ENCODE peak calls at places on chromosomes 16 and 17, in five cellular contexts. X is HCT116, W is HepG2, Y is H1, B is K562. J is an unnamed sample.

GRCh38 chr17:15106540-15106939 is 158.6 kb downstream of the PMP22 start:
- DNase-seq in B (peak; percentile 11), Y (no peak), X (peak; percentile 22), W (no peak), J (no peak)

GRCh38 chr16:12229759-12230594 is 253.4 kb downstream of the SNX29 start:
- DNase-seq in B (no peak), Y (no peak), X (no peak), W (peak; percentile 46), J (peak; percentile 51)

GRCh38 chr16:10126686-10127085 is 55.5 kb downstream of the GRIN2A start:
- DNase-seq in X (no peak), W (no peak), Y (no peak), B (no peak), J (no peak)

GRCh38 chr16:70770968-70771552 is 29.9 kb downstream of the VAC14 start:
- DNase-seq in B (peak; percentile 84), Y (no peak), W (peak; percentile 55), X (peak; percentile 32), J (peak; percentile 54)

GRCh38 chr16:51404386-51404785 is 253.3 kb upstream of the SALL1 start:
- DNase-seq in W (no peak), Y (no peak), B (no peak), X (no peak), J (no peak)

GRCh38 chr16:77919761-77920415 is 102.5 kb upstream of the CLEC3A start:
- DNase-seq in W (no peak), B (no peak), Y (no peak), X (no peak), J (no peak)

GRCh38 chr16:81864646-81865382 is 85.7 kb downstream of the PLCG2 start:
- DNase-seq in X (no peak), Y (no peak), W (no peak), B (no peak), J (no peak)

GRCh38 chr16:10558746-10559641 is 21.4 kb downstream of the EMP2 start:
- DNase-seq in W (no peak), B (no peak), Y (no peak), X (no peak), J (peak; percentile 78)

GRCh38 chr17:82449136-82449882 is 1.2 kb downstream of the CYBC1 start:
- DNase-seq in Y (no peak), B (no peak), X (no peak), W (no peak), J (no peak)

GRCh38 chr16:24208710-24209109 is 47.4 kb upstream of the CACNG3 start:
- DNase-seq in X (no peak), Y (no peak), W (no peak), B (no peak), J (no peak)

GRCh38 chr16:68529931-68530667 is 9.0 kb upstream of the ZFP90 start:
- DNase-seq in Y (peak; percentile 83), B (peak; percentile 68), W (peak; percentile 82), X (peak; percentile 41), J (peak; percentile 93)

GRCh38 chr16:84768798-84769177 is 51.0 kb upstream of the CRISPLD2 start:
- DNase-seq in X (no peak), B (no peak), Y (no peak), W (no peak), J (no peak)

GRCh38 chr16:67406111-67406593 is 10.1 kb downstream of the ZDHHC1 start:
- DNase-seq in B (no peak), Y (no peak), X (no peak), W (no peak), J (no peak)

GRCh38 chr17:39769974-39770587 is 32.3 kb downstream of the GRB7 start:
- DNase-seq in X (peak; percentile 63), Y (no peak), W (peak; percentile 55), B (no peak), J (peak; percentile 83)

GRCh38 chr17:77210331-77210730 is 69.6 kb downstream of the SEC14L1 start:
- DNase-seq in W (no peak), Y (no peak), X (no peak), B (no peak), J (no peak)

GRCh38 chr17:82244413-82245140 is 15.7 kb downstream of the SLC16A3 start:
- DNase-seq in Y (no peak), X (no peak), W (no peak), B (no peak), J (peak; percentile 74)

GRCh38 chr16:87305505-87306391 is 11.4 kb downstream of the C16orf95 start:
- DNase-seq in Y (no peak), B (peak; percentile 85), X (no peak), W (no peak), J (no peak)

GRCh38 chr17:15171433-15172047 is 93.6 kb downstream of the PMP22 start:
- DNase-seq in W (peak; percentile 37), B (peak; percentile 64), X (peak; percentile 47), Y (peak; percentile 44), J (peak; percentile 68)

GRCh38 chr17:27284811-27285415 is 9.0 kb upstream of the WSB1 start:
- DNase-seq in W (no peak), Y (no peak), B (no peak), X (no peak), J (no peak)

GRCh38 chr17:6713130-6713917 is at the start of gene SLC13A5:
- DNase-seq in X (no peak), B (peak; percentile 22), W (peak; percentile 87), Y (peak; percentile 38), J (no peak)

GRCh38 chr16:50067290-50067853 is 1.6 kb downstream of the HEATR3 start:
- DNase-seq in B (peak; percentile 50), Y (no peak), X (peak; percentile 22), W (peak; percentile 79), J (no peak)

GRCh38 chr17:19317359-19318095 is 45.0 kb downstream of the B9D1 start:
- DNase-seq in B (peak; percentile 76), W (peak; percentile 89), X (peak; percentile 57), Y (peak; percentile 74), J (peak; percentile 44)

GRCh38 chr16:86924537-86924936 is 346.2 kb downstream of the FOXL1 start:
- DNase-seq in X (no peak), Y (no peak), W (no peak), B (no peak), J (no peak)

GRCh38 chr16:23317751-23318150 is 15.6 kb downstream of the SCNN1B start:
- DNase-seq in W (no peak), B (no peak), Y (no peak), X (no peak), J (no peak)

GRCh38 chr17:32783602-32784001 is 93.3 kb downstream of the MYO1D start:
- DNase-seq in W (peak; percentile 47), Y (no peak), B (peak; percentile 70), X (peak; percentile 39), J (peak; percentile 39)

GRCh38 chr17:17729620-17730249 is 48.5 kb downstream of the RAI1 start:
- DNase-seq in Y (no peak), B (peak; percentile 44), X (peak; percentile 19), W (peak; percentile 30), J (peak; percentile 56)

GRCh38 chr16:70804153-70804728 is 3.3 kb upstream of the VAC14 start:
- DNase-seq in X (no peak), W (no peak), Y (no peak), B (no peak), J (no peak)

GRCh38 chr17:29393451-29393850 is 3.3 kb downstream of the TAOK1 start:
- DNase-seq in X (no peak), W (no peak), B (no peak), Y (no peak), J (no peak)

GRCh38 chr17:37818689-37819088 is 73.8 kb upstream of the HNF1B start:
- DNase-seq in B (no peak), W (no peak), X (peak; percentile 57), Y (no peak), J (no peak)

GRCh38 chr16:239948-240277 is 5.3 kb downstream of the FAM234A start:
- DNase-seq in B (peak; percentile 41), W (peak; percentile 39), X (no peak), Y (no peak), J (peak; percentile 23)

GRCh38 chr17:3792481-3792880 is 8.5 kb downstream of the ITGAE start:
- DNase-seq in W (no peak), Y (no peak), X (no peak), B (no peak), J (no peak)

DNA sequence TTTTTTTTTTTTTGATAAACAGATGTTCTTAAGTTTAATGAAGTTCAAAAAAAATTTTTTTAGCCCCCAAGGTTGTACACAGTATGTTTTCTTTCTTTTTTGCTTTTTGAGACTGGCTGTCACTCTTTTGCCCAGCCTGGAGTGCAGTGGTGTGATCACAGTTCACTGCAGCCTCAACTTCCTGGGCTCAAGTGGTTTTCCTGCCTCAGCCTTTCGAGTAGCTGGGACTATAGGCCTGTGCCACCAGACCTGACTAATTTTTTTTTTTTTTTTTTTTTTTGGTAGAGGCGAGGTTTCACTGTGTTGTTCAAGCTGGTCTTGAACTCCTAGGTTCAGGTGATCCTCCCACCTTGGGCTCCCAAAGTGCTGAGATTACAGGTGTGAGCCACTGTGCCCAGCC is 12.8 kb downstream of the ITGAE start:
- DNase-seq in W (no peak), X (no peak), B (no peak), Y (no peak), J (no peak)
- TF ChIP-seq JUND in W (no peak), X (no peak), B (no peak), Y (no peak), J (no peak)

GRCh38 chr17:51200846-51201245 is 34.6 kb downstream of the NME2 start:
- DNase-seq in X (no peak), B (no peak), Y (no peak), W (no peak), J (no peak)

GRCh38 chr17:51200295-51200694 is 34.1 kb downstream of the NME2 start:
- DNase-seq in Y (no peak), X (no peak), W (no peak), B (no peak), J (no peak)

GRCh38 chr17:51191895-51192294 is 25.7 kb downstream of the NME2 start:
- DNase-seq in Y (no peak), X (no peak), W (no peak), B (no peak), J (no peak)

GRCh38 chr17:51197754-51198153 is 31.5 kb downstream of the NME2 start:
- DNase-seq in X (no peak), B (no peak), W (no peak), Y (no peak), J (no peak)
- TF ChIP-seq JUND in X (no peak), B (no peak), W (no peak), Y (no peak), J (no peak)

DNA sequence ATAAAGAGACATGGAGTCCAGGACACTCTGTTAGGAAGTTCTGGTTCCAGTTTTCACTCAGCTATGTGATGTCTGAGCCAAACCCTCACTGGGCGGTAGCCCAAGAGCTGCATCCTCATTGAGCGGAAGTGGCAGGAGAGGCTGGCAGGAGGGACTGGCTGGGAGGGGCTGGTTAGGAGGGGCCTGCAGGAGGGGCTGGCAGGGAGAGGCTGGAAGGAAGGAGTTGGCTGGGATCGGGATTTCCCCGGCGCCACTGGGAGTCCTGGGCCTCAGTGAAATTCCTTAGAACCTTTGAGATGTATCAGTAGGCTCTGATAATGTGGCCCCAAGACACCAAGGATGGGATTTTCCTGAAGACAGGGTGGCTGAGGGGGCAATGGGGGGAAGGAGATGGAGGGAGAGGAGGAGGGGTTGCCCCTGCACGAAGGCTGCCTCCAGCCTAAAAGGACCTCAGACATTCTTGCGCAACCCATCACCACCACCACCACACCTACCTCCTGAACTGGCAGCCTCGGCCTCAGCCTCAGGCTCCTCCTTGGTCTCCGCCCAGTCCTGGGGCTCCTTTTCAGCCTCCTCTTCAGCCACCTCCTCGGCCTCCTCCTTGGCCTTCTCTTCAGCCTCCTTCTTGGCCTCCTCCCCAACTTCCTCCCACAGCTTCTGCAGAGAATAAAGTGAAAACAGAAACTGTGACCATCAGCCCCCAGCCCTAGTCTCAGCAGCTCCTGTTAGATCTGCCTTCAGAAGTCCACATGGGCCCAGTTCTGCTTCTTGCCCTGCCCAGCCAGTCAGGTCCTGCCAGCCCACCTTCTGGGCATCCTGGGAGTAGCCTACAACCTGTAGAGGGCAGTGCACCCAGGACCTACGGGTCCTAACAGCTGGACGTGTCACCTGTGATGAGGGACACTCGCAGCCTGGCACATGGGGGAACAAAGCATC is 31.7 kb downstream of the CNGB1 start:
- DNase-seq in B (no peak), Y (no peak), W (peak; percentile 22), X (peak; percentile 13), J (peak; percentile 32)
- TF ChIP-seq JUND in B (no peak), Y (no peak), W (no peak), X (no peak), J (no peak)

GRCh38 chr17:57677301-57677700 is 67.8 kb downstream of the CCDC182 start:
- DNase-seq in Y (no peak), B (no peak), W (no peak), X (no peak), J (no peak)
- TF ChIP-seq JUND in Y (no peak), B (no peak), W (no peak), X (no peak), J (no peak)